ENCODE peak calls at places on chromosome 10, in nine cellular contexts. K, H, N, E, R, Z, D, B and S are unnamed samples.

GRCh38 chr10:88996927-88997326 is 6.3 kb downstream of the FAS start:
- ATAC-seq in K (no peak), H (no peak), N (no peak), E (no peak), R (no peak), Z (no peak), D (no peak), B (peak; percentile 62), S (peak; percentile 88)

GRCh38 chr10:109743141-109744120 is 179.9 kb downstream of the XPNPEP1 start:
- ATAC-seq in K (no peak), H (no peak), N (no peak), E (no peak), R (no peak), Z (no peak), D (no peak), B (no peak), S (no peak)

GRCh38 chr10:11328264-11329054 is 283.0 kb downstream of the USP6NL start:
- ATAC-seq in K (no peak), H (no peak), N (peak; percentile 59), E (peak; percentile 63), R (peak; percentile 69), Z (no peak), D (peak; percentile 51), B (peak; percentile 53), S (no peak)

GRCh38 chr10:79453392-79453791 is 8.0 kb upstream of the ZCCHC24 start:
- ATAC-seq in K (no peak), H (no peak), N (no peak), E (no peak), R (no peak), Z (no peak), D (no peak), B (no peak), S (no peak)

GRCh38 chr10:9709849-9710248 is 1307.8 kb upstream of the CELF2 start:
- ATAC-seq in K (no peak), H (no peak), N (no peak), E (no peak), R (no peak), Z (no peak), D (no peak), B (no peak), S (no peak)

GRCh38 chr10:78362406-78363022 is 328.9 kb downstream of the RPS24 start:
- ATAC-seq in K (no peak), H (no peak), N (no peak), E (peak; percentile 38), R (peak; percentile 56), Z (no peak), D (no peak), B (peak; percentile 69), S (no peak)

GRCh38 chr10:67622506-67622905 is 73.5 kb downstream of the CTNNA3 start:
- ATAC-seq in K (no peak), H (no peak), N (no peak), E (no peak), R (no peak), Z (no peak), D (no peak), B (no peak), S (no peak)

GRCh38 chr10:110642980-110643655 is 1.0 kb upstream of the RBM20 start:
- ATAC-seq in K (no peak), H (peak; percentile 52), N (no peak), E (no peak), R (peak; percentile 33), Z (peak; percentile 68), D (no peak), B (no peak), S (no peak)

GRCh38 chr10:71243756-71244637 is 31.6 kb downstream of the UNC5B start:
- ATAC-seq in K (no peak), H (no peak), N (peak; percentile 1), E (peak; percentile 45), R (no peak), Z (no peak), D (peak; percentile 26), B (peak; percentile 34), S (no peak)

GRCh38 chr10:101770331-101771215 is 5.3 kb downstream of the FGF8 start:
- ATAC-seq in K (no peak), H (no peak), N (no peak), E (no peak), R (no peak), Z (no peak), D (no peak), B (no peak), S (no peak)

GRCh38 chr10:110556296-110556695 is 11.2 kb upstream of the SMC3 start:
- ATAC-seq in K (no peak), H (no peak), N (no peak), E (no peak), R (no peak), Z (no peak), D (no peak), B (no peak), S (no peak)

GRCh38 chr10:22429981-22430421 is 84.7 kb downstream of the SPAG6 start:
- ATAC-seq in K (no peak), H (no peak), N (no peak), E (no peak), R (no peak), Z (no peak), D (no peak), B (no peak), S (peak; percentile 53)

GRCh38 chr10:51653025-51653424 is 46.4 kb downstream of the CSTF2T start:
- ATAC-seq in K (no peak), H (no peak), N (no peak), E (no peak), R (peak; percentile 41), Z (no peak), D (peak; percentile 49), B (no peak), S (no peak)

GRCh38 chr10:75743231-75743864 is 311.9 kb downstream of the LRMDA start:
- ATAC-seq in K (no peak), H (peak; percentile 59), N (no peak), E (no peak), R (no peak), Z (peak; percentile 86), D (no peak), B (no peak), S (no peak)

GRCh38 chr10:82397859-82398258 is 522.9 kb downstream of the NRG3 start:
- ATAC-seq in K (no peak), H (peak; percentile 45), N (no peak), E (no peak), R (peak; percentile 49), Z (no peak), D (no peak), B (peak; percentile 42), S (no peak)

GRCh38 chr10:19929466-19930140 is 113.4 kb downstream of the PLXDC2 start:
- ATAC-seq in K (no peak), H (peak; percentile 67), N (peak; percentile 76), E (no peak), R (no peak), Z (peak; percentile 69), D (peak; percentile 24), B (no peak), S (no peak)

GRCh38 chr10:11224792-11225448 is 207.2 kb downstream of the CELF2 start:
- ATAC-seq in K (no peak), H (no peak), N (no peak), E (peak; percentile 82), R (peak; percentile 84), Z (no peak), D (no peak), B (no peak), S (no peak)

GRCh38 chr10:91694170-91694794 is 61.4 kb upstream of the PPP1R3C start:
- ATAC-seq in K (peak; percentile 85), H (peak; percentile 83), N (no peak), E (no peak), R (no peak), Z (peak; percentile 50), D (no peak), B (peak; percentile 56), S (no peak)

GRCh38 chr10:73716251-73716650 is 18.3 kb upstream of the AGAP5 start:
- ATAC-seq in K (no peak), H (no peak), N (no peak), E (peak; percentile 85), R (peak; percentile 84), Z (no peak), D (no peak), B (no peak), S (no peak)

GRCh38 chr10:23354630-23355343 is 10.2 kb upstream of the C10orf67 start:
- ATAC-seq in K (no peak), H (no peak), N (no peak), E (no peak), R (no peak), Z (no peak), D (no peak), B (no peak), S (no peak)

GRCh38 chr10:33901166-33901565 is 566.7 kb upstream of the NRP1 start:
- ATAC-seq in K (no peak), H (no peak), N (peak; percentile 71), E (peak; percentile 65), R (peak; percentile 48), Z (no peak), D (no peak), B (no peak), S (no peak)

GRCh38 chr10:13505040-13505680 is 23.7 kb downstream of the BEND7 start:
- ATAC-seq in K (no peak), H (no peak), N (no peak), E (peak; percentile 10), R (peak; percentile 36), Z (peak; percentile 50), D (no peak), B (no peak), S (no peak)

GRCh38 chr10:5155951-5156350 is 29.0 kb downstream of the AKR1C8 start:
- ATAC-seq in K (no peak), H (no peak), N (no peak), E (no peak), R (no peak), Z (no peak), D (no peak), B (no peak), S (no peak)

GRCh38 chr10:49759787-49760551 is 2.2 kb downstream of the OGDHL start:
- ATAC-seq in K (no peak), H (no peak), N (no peak), E (no peak), R (no peak), Z (peak; percentile 18), D (no peak), B (no peak), S (no peak)